ENCODE peak calls at places on chromosomes 4 and X, in five cellular contexts. M is PC-3, O is endodermal cell, I is psoas muscle, U is A549. P is an unnamed sample. For H3K4me1, the result is how much of the 10 kb centered on the place peaks cover.

GRCh38 chr4:99968330-99968729 is 18.3 kb upstream of the H2AZ1 start:
- DNase-seq in M (peak), O (no peak), I (no peak), U (no peak), P (no peak)

GRCh38 chrX:118178450-118178849 is 61.8 kb upstream of the KLHL13 start:
- DNase-seq in M (no peak), O (peak), I (no peak), U (no peak), P (no peak)

GRCh38 chr4:138616775-138617174 is 374.6 kb upstream of the SLC7A11 start:
- DNase-seq in M (no peak), O (no peak), I (no peak), U (no peak), P (no peak)

GRCh38 chr4:153661215-153661822 is 22.8 kb upstream of the TLR2 start:
- DNase-seq in M (no peak), O (no peak), I (no peak), U (no peak), P (no peak)

GRCh38 chr4:52946811-52947210 is 84.7 kb downstream of the RASL11B start:
- DNase-seq in M (no peak), O (no peak), I (no peak), U (no peak), P (peak)

GRCh38 chr4:22653752-22654151 is 39.0 kb upstream of the GBA3 start:
- DNase-seq in M (no peak), O (no peak), I (no peak), U (no peak), P (no peak)

GRCh38 chr4:125551967-125552366 is 237.2 kb downstream of the FAT4 start:
- DNase-seq in M (no peak), O (no peak), I (no peak), U (no peak), P (no peak)

GRCh38 chr4:75723117-75723801 is 1.1 kb upstream of the USO1 start:
- DNase-seq in M (peak), O (no peak), I (no peak), U (no peak), P (no peak)

GRCh38 chr4:39942507-39942906 is 35.2 kb downstream of the PDS5A start:
- DNase-seq in M (no peak), O (no peak), I (no peak), U (no peak), P (no peak)

GRCh38 chrX:72477787-72478186 is 94.9 kb downstream of the HDAC8 start:
- DNase-seq in M (no peak), O (no peak), I (no peak), U (no peak), P (no peak)

GRCh38 chr4:22688236-22688635 is 4.5 kb upstream of the GBA3 start:
- DNase-seq in M (no peak), O (no peak), I (no peak), U (no peak), P (no peak)

DNA sequence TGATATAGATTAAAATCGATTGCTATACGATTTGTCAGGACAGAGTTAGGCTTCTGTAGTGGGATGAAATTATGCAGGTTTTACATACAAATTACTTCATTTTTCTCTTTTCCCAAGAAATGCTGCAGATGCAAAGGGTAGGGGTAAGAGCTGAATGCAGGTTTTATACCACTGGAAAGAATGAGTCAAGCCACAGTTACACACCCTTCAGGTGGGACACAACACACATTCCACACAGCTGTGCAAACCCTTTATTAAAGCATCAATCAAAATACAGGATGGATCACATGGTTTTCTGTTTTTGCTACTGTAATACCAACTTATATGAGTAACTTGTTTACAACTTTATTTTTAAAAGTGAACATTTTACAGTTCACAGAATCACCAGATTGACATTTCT is 39.8 kb downstream of the MFAP3L start:
- DNase-seq in M (no peak), O (no peak), I (no peak), U (no peak), P (no peak)
- H3K4me1 ChIP-seq in M (under half), O (under half), I (under half), U (under half), P (under half)

GRCh38 chr4:7062816-7063215 is 5.0 kb downstream of the GRPEL1 start:
- DNase-seq in M (no peak), O (no peak), I (no peak), U (no peak), P (no peak)
- H3K4me3 ChIP-seq in M (no peak), O (no peak), I (no peak), U (no peak), P (no peak)

GRCh38 chr4:11625206-11625605 is 196.5 kb upstream of the HS3ST1 start:
- DNase-seq in M (no peak), O (no peak), I (no peak), U (no peak), P (no peak)
- H3K4me1 ChIP-seq in M (half or more), O (under half), I (under half), U (under half), P (under half)

DNA sequence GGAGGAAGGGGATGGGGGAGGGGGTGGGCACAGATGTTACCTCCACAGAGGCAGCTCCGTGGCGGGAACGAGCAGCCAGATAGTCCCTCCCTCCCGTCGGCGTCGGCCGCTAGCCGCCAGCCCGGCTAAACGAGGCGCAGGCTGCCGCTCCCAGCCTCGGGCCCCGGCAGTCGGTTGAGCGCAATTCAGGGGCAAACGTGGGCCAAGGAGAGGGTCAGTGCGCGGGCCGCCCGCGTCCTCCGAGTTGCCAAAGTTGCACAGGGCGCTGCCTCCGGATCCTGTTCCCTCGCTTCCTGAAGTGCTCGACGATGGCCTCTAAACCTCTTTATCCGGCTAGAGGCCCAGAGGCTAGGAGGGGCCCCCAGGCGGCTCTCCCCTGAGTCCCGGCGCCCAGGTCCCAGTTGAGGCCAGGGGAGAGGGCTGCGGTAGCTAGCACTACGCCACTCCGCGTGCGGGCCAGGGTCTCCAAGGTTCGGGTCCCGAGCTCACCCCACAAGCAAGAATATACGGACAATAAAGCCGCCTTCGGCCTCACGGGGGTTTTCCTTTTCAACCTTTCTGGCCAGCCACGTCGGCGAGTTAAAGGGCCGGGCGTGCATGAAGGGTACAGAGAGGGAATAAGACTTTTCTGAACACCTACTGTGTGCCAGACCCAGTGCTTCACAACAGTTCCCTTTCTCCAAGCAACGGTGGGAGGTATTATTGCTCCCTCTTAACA is 138.7 kb upstream of the ZIC3 start:
- DNase-seq in M (no peak), O (peak), I (no peak), U (no peak), P (no peak)
- H3K4me3 ChIP-seq in M (no peak), O (peak), I (peak), U (peak), P (no peak)

GRCh38 chr4:84677093-84677492 is 94.2 kb downstream of the CDS1 start:
- DNase-seq in M (no peak), O (no peak), I (no peak), U (no peak), P (no peak)

GRCh38 chr4:84672177-84672576 is 89.2 kb downstream of the CDS1 start:
- DNase-seq in M (no peak), O (no peak), I (no peak), U (no peak), P (no peak)

GRCh38 chr4:84669201-84669600 is 86.3 kb downstream of the CDS1 start:
- DNase-seq in M (no peak), O (no peak), I (no peak), U (no peak), P (no peak)

GRCh38 chr4:84677995-84678394 is 95.1 kb downstream of the CDS1 start:
- DNase-seq in M (no peak), O (no peak), I (no peak), U (no peak), P (no peak)

DNA sequence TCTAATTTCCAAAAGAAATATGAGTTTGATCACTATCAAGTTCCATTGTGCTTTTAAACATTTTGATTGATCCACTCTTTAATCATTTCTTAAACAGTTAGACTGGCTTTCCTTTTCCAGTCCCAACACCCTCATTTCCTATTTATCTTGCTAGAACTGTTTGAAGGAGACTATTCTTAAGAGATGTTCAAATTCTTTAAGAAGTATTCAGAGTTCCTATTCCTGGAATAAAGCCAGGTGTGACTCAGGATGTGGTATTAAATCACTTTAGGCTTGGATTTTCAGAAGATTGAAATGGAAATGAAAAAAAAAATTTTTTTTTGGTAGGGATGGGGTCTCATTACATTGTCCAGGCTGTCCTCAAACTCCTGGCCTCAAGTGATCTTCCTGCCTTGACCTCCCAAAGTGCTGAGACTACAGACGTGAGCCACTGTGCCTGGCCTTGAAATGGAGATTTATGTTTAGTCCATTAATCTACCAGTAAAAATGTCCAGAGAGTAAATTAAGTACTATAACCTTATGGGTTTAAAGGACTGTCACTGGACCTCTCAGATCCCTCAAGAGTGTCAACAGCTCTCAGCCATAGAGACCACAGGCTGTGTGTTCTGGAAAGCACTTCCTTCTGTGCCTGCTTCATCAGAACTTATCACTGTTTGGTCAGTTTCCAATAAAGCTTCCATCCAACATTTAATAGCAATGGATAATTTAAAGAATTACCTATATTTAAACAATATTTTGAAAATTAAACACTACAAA is 90.7 kb downstream of the CDS1 start:
- DNase-seq in M (peak), O (no peak), I (no peak), U (peak), P (no peak)
- H3K4me1 ChIP-seq in M (under half), O (under half), I (under half), U (under half), P (under half)

DNA sequence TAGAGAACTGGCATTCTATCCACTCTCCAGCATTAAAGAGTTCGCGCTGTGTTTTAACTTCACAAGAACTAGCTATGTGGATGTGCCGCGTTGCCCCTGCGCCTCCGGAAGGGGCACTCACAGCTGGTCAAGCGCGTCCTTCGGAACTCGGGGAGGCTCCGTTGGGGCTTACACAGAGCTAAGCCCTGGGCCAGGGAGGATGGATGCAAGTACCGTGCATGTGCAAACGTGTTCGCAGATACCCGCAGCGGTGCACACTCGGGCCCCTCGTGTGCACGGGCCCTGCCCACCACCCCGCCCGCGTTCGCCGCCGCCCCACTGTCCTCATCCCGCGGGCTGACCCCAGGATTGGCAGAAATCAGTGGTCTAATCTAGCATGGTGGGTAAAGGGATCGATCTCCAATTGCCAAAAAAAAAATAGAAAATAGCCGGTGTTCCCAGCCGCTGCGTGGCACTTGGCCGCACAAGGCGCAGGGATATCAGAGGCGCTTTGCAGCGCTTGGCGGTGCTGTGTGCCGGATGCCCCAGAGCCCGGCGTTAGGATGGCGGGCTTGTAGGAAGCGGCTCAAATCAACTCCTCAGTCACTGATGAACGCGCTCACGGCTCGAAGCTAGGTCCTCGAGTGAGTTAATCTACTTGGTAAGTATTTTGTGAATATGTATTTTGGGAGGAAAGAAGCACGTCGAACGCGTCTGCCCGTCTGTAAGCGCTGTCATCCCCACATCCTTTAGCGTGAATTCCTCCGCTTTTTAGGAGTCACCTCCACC is 988 bp upstream of the PCDH10 start:
- DNase-seq in M (peak), O (peak), I (peak), U (peak), P (peak)
- H3K4me3 ChIP-seq in M (peak), O (peak), I (peak), U (peak), P (peak)

DNA sequence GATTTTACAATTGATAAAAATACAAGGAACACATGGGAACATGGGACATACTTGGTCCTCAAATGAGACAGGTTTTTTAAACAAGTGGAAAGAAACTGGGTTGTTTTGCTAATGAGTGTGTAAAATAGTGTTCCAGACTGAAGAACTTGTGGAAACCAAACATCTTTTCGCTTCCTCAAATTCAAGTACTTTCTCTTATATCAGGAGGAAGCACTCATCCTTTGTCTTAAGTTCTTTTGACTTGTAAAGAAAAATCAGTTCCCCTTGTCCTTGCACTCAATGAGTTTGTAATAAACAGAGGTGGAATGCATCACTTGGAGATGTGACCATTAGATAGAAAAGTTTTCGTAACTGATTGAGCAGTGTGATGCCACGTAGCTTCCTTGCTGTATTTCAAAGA is 101.2 kb downstream of the PHOX2B start:
- DNase-seq in M (no peak), O (no peak), I (no peak), U (no peak), P (no peak)
- H3K4me1 ChIP-seq in M (under half), O (under half), I (under half), U (under half), P (under half)

DNA sequence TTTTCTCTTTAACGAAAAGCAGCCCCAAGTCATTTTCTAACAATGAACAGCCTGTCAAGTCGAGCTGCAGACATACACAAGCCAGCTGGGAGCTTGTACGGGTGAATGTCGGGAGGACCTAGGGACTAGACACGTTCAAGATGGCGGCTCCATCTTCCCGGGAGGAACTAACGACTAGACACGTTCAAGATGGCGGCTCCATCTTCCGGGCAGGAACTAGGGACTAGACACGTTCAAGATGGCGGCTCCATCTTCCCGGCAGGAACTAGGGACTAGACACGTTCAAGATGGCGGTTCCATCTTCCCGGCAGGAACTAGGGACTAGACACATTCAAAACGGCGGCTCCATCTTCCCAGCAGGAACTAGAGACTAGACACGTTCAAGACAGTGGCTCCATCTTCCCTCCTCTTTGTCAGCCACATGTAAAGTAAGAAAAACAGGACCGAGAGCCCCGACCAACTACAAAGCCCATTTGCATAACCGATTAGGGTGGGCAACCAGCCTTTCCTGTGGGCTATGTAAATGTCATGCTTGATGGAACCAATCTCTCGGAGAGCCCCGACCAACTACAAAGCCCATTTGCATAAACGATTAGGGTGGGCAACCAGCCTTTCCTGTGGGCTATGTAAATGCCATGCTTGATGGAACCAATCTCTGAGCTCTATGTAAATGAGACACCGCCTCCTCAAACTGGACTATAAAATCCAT is 175.5 kb downstream of the DHRSX start:
- DNase-seq in M (no peak), O (peak), I (peak), U (no peak), P (peak)
- H3K4me3 ChIP-seq in M (no peak), O (no peak), I (peak), U (no peak), P (peak)

DNA sequence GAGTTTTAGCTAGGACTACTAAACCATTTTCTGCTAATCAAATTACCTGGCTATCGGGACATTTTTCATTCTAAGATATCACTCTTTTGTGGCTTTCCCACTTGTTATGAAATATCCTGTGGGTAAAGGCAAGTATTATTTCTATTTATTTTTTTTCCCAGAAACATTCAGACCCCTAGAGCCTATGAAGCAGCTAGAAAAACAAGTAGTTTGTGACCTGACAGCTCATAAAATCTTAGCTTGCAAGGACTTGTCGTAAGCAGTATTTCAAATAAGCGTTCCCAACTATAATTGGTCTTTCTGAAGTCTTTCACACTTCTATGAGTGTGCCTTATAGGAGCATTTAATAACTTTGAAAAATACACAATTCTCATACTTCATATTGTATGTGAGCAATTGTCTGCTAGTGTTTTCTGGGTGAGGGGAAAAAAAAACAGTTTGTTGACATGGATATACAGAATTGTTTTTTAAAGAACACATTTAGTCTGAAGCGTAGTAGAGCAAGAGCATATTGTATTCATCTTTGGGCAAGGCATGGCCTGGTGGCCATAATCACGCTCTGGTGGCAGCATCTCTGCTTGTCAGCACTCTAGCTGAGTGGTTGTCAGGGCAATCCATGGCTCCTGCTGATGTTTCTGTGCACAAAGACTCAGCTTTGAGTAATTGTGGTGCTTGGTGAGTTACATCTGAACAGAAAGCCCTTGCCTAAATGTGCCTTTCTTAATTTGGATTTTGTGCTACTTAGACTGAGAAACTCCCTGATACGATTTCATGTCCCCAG is 2.6 kb downstream of the MCUB start:
- DNase-seq in M (no peak), O (no peak), I (no peak), U (no peak), P (no peak)
- H3K4me1 ChIP-seq in M (under half), O (under half), I (under half), U (under half), P (under half)

GRCh38 chr4:72983706-72984105 is 85.8 kb downstream of the COX18 start:
- DNase-seq in M (peak), O (no peak), I (no peak), U (no peak), P (no peak)

GRCh38 chr4:72987741-72988729 is 81.5 kb downstream of the COX18 start:
- DNase-seq in M (peak), O (no peak), I (no peak), U (no peak), P (no peak)

GRCh38 chr4:72984351-72984750 is 85.2 kb downstream of the COX18 start:
- DNase-seq in M (no peak), O (no peak), I (no peak), U (no peak), P (no peak)
- H3K4me3 ChIP-seq in M (no peak), O (no peak), I (no peak), U (no peak), P (no peak)

P was measured in testis.